ENCODE peak calls at places on chromosome 1, in seven cellular contexts. One of them, this sample, is unnamed.

GRCh38 chr1:50977575-50978143 is 7.6 kb downstream of the CDKN2C start:
- DNase-seq in HuH-7: peak
- DNase-seq in fibroblast of pulmonary artery: peak
- DNase-seq in AG09309: no peak
- DNase-seq in epithelial cell of esophagus: peak
- DNase-seq in heart right ventricle: peak
- DNase-seq in left colon: peak
- DNase-seq in this sample: peak

GRCh38 chr1:3026581-3027511 is 5.6 kb downstream of the ACTRT2 start:
- DNase-seq in epithelial cell of esophagus: no peak
- DNase-seq in HuH-7: no peak
- DNase-seq in heart right ventricle: no peak
- DNase-seq in fibroblast of pulmonary artery: no peak
- DNase-seq in left colon: no peak
- DNase-seq in AG09309: no peak
- DNase-seq in this sample: no peak

GRCh38 chr1:6330410-6330827 is 63.1 kb downstream of the ACOT7 start:
- DNase-seq in fibroblast of pulmonary artery: peak
- DNase-seq in left colon: no peak
- DNase-seq in epithelial cell of esophagus: no peak
- DNase-seq in AG09309: peak
- DNase-seq in heart right ventricle: no peak
- DNase-seq in HuH-7: no peak
- DNase-seq in this sample: peak

GRCh38 chr1:228378453-228379164 is 28.0 kb downstream of the TRIM11 start:
- DNase-seq in AG09309: peak
- DNase-seq in left colon: peak
- DNase-seq in heart right ventricle: peak
- DNase-seq in fibroblast of pulmonary artery: peak
- DNase-seq in epithelial cell of esophagus: peak
- DNase-seq in HuH-7: peak
- DNase-seq in this sample: peak

GRCh38 chr1:64516803-64517568 is 47.1 kb downstream of the CACHD1 start:
- DNase-seq in left colon: no peak
- DNase-seq in heart right ventricle: no peak
- DNase-seq in epithelial cell of esophagus: peak
- DNase-seq in AG09309: peak
- DNase-seq in HuH-7: no peak
- DNase-seq in fibroblast of pulmonary artery: peak
- DNase-seq in this sample: peak

GRCh38 chr1:210123924-210124589 is 108.5 kb upstream of the SERTAD4 start:
- DNase-seq in HuH-7: no peak
- DNase-seq in epithelial cell of esophagus: peak
- DNase-seq in fibroblast of pulmonary artery: peak
- DNase-seq in heart right ventricle: no peak
- DNase-seq in left colon: no peak
- DNase-seq in AG09309: peak
- DNase-seq in this sample: peak

GRCh38 chr1:227729881-227730629 is 5.0 kb downstream of the JMJD4 start:
- DNase-seq in AG09309: peak
- DNase-seq in fibroblast of pulmonary artery: peak
- DNase-seq in HuH-7: peak
- DNase-seq in heart right ventricle: no peak
- DNase-seq in left colon: peak
- DNase-seq in epithelial cell of esophagus: peak
- DNase-seq in this sample: peak

GRCh38 chr1:8517579-8518489 is 199.9 kb downstream of the SLC45A1 start:
- DNase-seq in epithelial cell of esophagus: no peak
- DNase-seq in left colon: no peak
- DNase-seq in fibroblast of pulmonary artery: peak
- DNase-seq in heart right ventricle: no peak
- DNase-seq in AG09309: no peak
- DNase-seq in HuH-7: no peak
- DNase-seq in this sample: no peak

GRCh38 chr1:208939545-208940085 is 643.9 kb upstream of the CAMK1G start:
- DNase-seq in HuH-7: no peak
- DNase-seq in epithelial cell of esophagus: no peak
- DNase-seq in AG09309: no peak
- DNase-seq in fibroblast of pulmonary artery: no peak
- DNase-seq in left colon: no peak
- DNase-seq in heart right ventricle: no peak
- DNase-seq in this sample: no peak

GRCh38 chr1:16143566-16144324 is 12.1 kb downstream of the EPHA2 start:
- DNase-seq in left colon: peak
- DNase-seq in heart right ventricle: peak
- DNase-seq in epithelial cell of esophagus: peak
- DNase-seq in AG09309: no peak
- DNase-seq in HuH-7: peak
- DNase-seq in fibroblast of pulmonary artery: no peak
- DNase-seq in this sample: no peak

GRCh38 chr1:95179205-95180001 is 54.6 kb upstream of the RWDD3 start:
- DNase-seq in fibroblast of pulmonary artery: no peak
- DNase-seq in heart right ventricle: no peak
- DNase-seq in AG09309: no peak
- DNase-seq in left colon: no peak
- DNase-seq in epithelial cell of esophagus: no peak
- DNase-seq in HuH-7: no peak
- DNase-seq in this sample: no peak

GRCh38 chr1:12417389-12417788 is 187.6 kb downstream of the VPS13D start:
- DNase-seq in HuH-7: no peak
- DNase-seq in heart right ventricle: no peak
- DNase-seq in epithelial cell of esophagus: no peak
- DNase-seq in left colon: no peak
- DNase-seq in fibroblast of pulmonary artery: no peak
- DNase-seq in AG09309: no peak
- DNase-seq in this sample: no peak

GRCh38 chr1:19338323-19338762 is 26.2 kb downstream of the SLC66A1 start:
- DNase-seq in HuH-7: peak
- DNase-seq in fibroblast of pulmonary artery: no peak
- DNase-seq in AG09309: no peak
- DNase-seq in epithelial cell of esophagus: peak
- DNase-seq in heart right ventricle: no peak
- DNase-seq in left colon: peak
- DNase-seq in this sample: no peak

GRCh38 chr1:62993844-62994243 is 209.9 kb downstream of the ATG4C start:
- DNase-seq in HuH-7: no peak
- DNase-seq in left colon: no peak
- DNase-seq in epithelial cell of esophagus: no peak
- DNase-seq in heart right ventricle: no peak
- DNase-seq in AG09309: no peak
- DNase-seq in fibroblast of pulmonary artery: no peak
- DNase-seq in this sample: no peak

GRCh38 chr1:161342186-161342585 is 25.5 kb downstream of the CFAP126 start:
- DNase-seq in fibroblast of pulmonary artery: no peak
- DNase-seq in left colon: no peak
- DNase-seq in HuH-7: no peak
- DNase-seq in epithelial cell of esophagus: no peak
- DNase-seq in AG09309: no peak
- DNase-seq in heart right ventricle: no peak
- DNase-seq in this sample: no peak

GRCh38 chr1:8858888-8859706 is 19.4 kb downstream of the ENO1 start:
- DNase-seq in epithelial cell of esophagus: peak
- DNase-seq in fibroblast of pulmonary artery: peak
- DNase-seq in left colon: no peak
- DNase-seq in HuH-7: no peak
- DNase-seq in AG09309: no peak
- DNase-seq in heart right ventricle: peak
- DNase-seq in this sample: peak

GRCh38 chr1:103546496-103546895 is 21.0 kb downstream of the RNPC3 start:
- DNase-seq in fibroblast of pulmonary artery: no peak
- DNase-seq in AG09309: no peak
- DNase-seq in epithelial cell of esophagus: no peak
- DNase-seq in HuH-7: no peak
- DNase-seq in left colon: no peak
- DNase-seq in heart right ventricle: no peak
- DNase-seq in this sample: no peak

GRCh38 chr1:228014235-228014930 is 7.6 kb downstream of the WNT3A start:
- DNase-seq in left colon: no peak
- DNase-seq in heart right ventricle: no peak
- DNase-seq in fibroblast of pulmonary artery: peak
- DNase-seq in AG09309: no peak
- DNase-seq in epithelial cell of esophagus: peak
- DNase-seq in HuH-7: peak
- DNase-seq in this sample: no peak

GRCh38 chr1:234975941-234976871 is 152.4 kb downstream of the TOMM20 start:
- DNase-seq in heart right ventricle: no peak
- DNase-seq in HuH-7: no peak
- DNase-seq in left colon: no peak
- DNase-seq in fibroblast of pulmonary artery: no peak
- DNase-seq in epithelial cell of esophagus: no peak
- DNase-seq in AG09309: no peak
- DNase-seq in this sample: no peak

GRCh38 chr1:183484254-183484653 is 12.0 kb downstream of the SMG7 start:
- DNase-seq in heart right ventricle: no peak
- DNase-seq in fibroblast of pulmonary artery: no peak
- DNase-seq in HuH-7: no peak
- DNase-seq in left colon: no peak
- DNase-seq in AG09309: no peak
- DNase-seq in epithelial cell of esophagus: peak
- DNase-seq in this sample: no peak

GRCh38 chr1:34164510-34165381 is at the start of gene CSMD2:
- DNase-seq in epithelial cell of esophagus: peak
- DNase-seq in fibroblast of pulmonary artery: peak
- DNase-seq in heart right ventricle: no peak
- DNase-seq in left colon: no peak
- DNase-seq in HuH-7: no peak
- DNase-seq in AG09309: peak
- DNase-seq in this sample: peak

GRCh38 chr1:1631793-1632420 is at the start of gene MMP23B:
- DNase-seq in AG09309: no peak
- DNase-seq in heart right ventricle: no peak
- DNase-seq in epithelial cell of esophagus: no peak
- DNase-seq in fibroblast of pulmonary artery: no peak
- DNase-seq in left colon: no peak
- DNase-seq in HuH-7: no peak
- DNase-seq in this sample: peak

GRCh38 chr1:10726355-10726754 is 70.1 kb downstream of the CASZ1 start:
- DNase-seq in left colon: no peak
- DNase-seq in epithelial cell of esophagus: no peak
- DNase-seq in AG09309: no peak
- DNase-seq in fibroblast of pulmonary artery: no peak
- DNase-seq in HuH-7: no peak
- DNase-seq in heart right ventricle: peak
- DNase-seq in this sample: no peak

GRCh38 chr1:113982955-113983742 is 3.9 kb downstream of the OLFML3 start:
- DNase-seq in AG09309: no peak
- DNase-seq in epithelial cell of esophagus: no peak
- DNase-seq in HuH-7: no peak
- DNase-seq in left colon: no peak
- DNase-seq in fibroblast of pulmonary artery: no peak
- DNase-seq in heart right ventricle: no peak
- DNase-seq in this sample: no peak

GRCh38 chr1:200184196-200184595 is 156.7 kb downstream of the NR5A2 start:
- DNase-seq in epithelial cell of esophagus: peak
- DNase-seq in left colon: peak
- DNase-seq in AG09309: peak
- DNase-seq in fibroblast of pulmonary artery: peak
- DNase-seq in HuH-7: no peak
- DNase-seq in heart right ventricle: peak
- DNase-seq in this sample: peak

GRCh38 chr1:215140135-215140534 is 57.6 kb downstream of the KCNK2 start:
- DNase-seq in left colon: no peak
- DNase-seq in fibroblast of pulmonary artery: no peak
- DNase-seq in HuH-7: no peak
- DNase-seq in AG09309: no peak
- DNase-seq in heart right ventricle: no peak
- DNase-seq in epithelial cell of esophagus: peak
- DNase-seq in this sample: no peak

GRCh38 chr1:45359882-45360513 is 19.8 kb upstream of the MUTYH start:
- DNase-seq in AG09309: peak
- DNase-seq in HuH-7: no peak
- DNase-seq in epithelial cell of esophagus: peak
- DNase-seq in left colon: peak
- DNase-seq in fibroblast of pulmonary artery: peak
- DNase-seq in heart right ventricle: peak
- DNase-seq in this sample: peak

GRCh38 chr1:231040019-231040799 is at the start of gene FAM89A:
- DNase-seq in fibroblast of pulmonary artery: peak
- DNase-seq in epithelial cell of esophagus: peak
- DNase-seq in HuH-7: peak
- DNase-seq in AG09309: no peak
- DNase-seq in heart right ventricle: peak
- DNase-seq in left colon: peak
- DNase-seq in this sample: peak

This sample was measured in AG08396.